ENCODE peak calls at places on chromosome 18, in four cellular contexts. N is effector memory CD4-positive, alpha-beta T cell; W is K562; V is left ventricle myocardium inferior. P is an unnamed sample.
A peak's percentile ranks its signal among the peaks of the same experiment; 100 is the strongest.

GRCh38 chr18:55328301-55328700 is 259.7 kb downstream of the TCF4 start:
- DNase-seq in N (no peak), W (no peak), V (no peak), P (no peak)

GRCh38 chr18:80253236-80253635 is 5.9 kb upstream of the PARD6G start:
- DNase-seq in N (no peak), V (no peak), W (no peak), P (no peak)

GRCh38 chr18:34929336-34929780 is 111.9 kb upstream of the MAPRE2 start:
- DNase-seq in N (no peak), W (no peak), V (no peak), P (no peak)

GRCh38 chr18:1150344-1150743 is 245.7 kb downstream of the ADCYAP1 start:
- DNase-seq in W (no peak), N (no peak), V (no peak), P (no peak)

GRCh38 chr18:48545690-48546365 is 7.0 kb downstream of the CTIF start:
- DNase-seq in W (peak; percentile 73), V (peak; percentile 61), N (no peak), P (no peak)

GRCh38 chr18:67417864-67418523 is 98.5 kb downstream of the DSEL start:
- DNase-seq in N (no peak), V (no peak), W (peak; percentile 4), P (peak; percentile 31)

GRCh38 chr18:66994790-66995189 is 390.9 kb upstream of the CDH19 start:
- DNase-seq in V (no peak), N (no peak), W (no peak), P (no peak)

GRCh38 chr18:39806519-39806918 is 2148.5 kb upstream of the PIK3C3 start:
- DNase-seq in V (no peak), N (no peak), W (no peak), P (no peak)

GRCh38 chr18:78967692-78968091 is 11.9 kb upstream of the SALL3 start:
- DNase-seq in N (no peak), W (no peak), V (no peak), P (no peak)

GRCh38 chr18:48161201-48161910 is 230.9 kb upstream of the SMAD2 start:
- DNase-seq in W (peak; percentile 85), N (peak; percentile 59), V (peak; percentile 84), P (peak; percentile 59)

GRCh38 chr18:35024965-35025364 is 16.2 kb upstream of the MAPRE2 start:
- DNase-seq in W (no peak), N (no peak), V (peak; percentile 56), P (no peak)

GRCh38 chr18:24986611-24987270 is 365.2 kb downstream of the ZNF521 start:
- DNase-seq in V (no peak), N (no peak), W (no peak), P (no peak)

GRCh38 chr18:49016648-49017539 is 66.1 kb upstream of the SMAD7 start:
- DNase-seq in W (peak; percentile 37), N (no peak), V (no peak), P (no peak)

GRCh38 chr18:58314284-58314683 is 270.3 kb downstream of the NEDD4L start:
- DNase-seq in N (no peak), W (peak; percentile 6), V (no peak), P (no peak)

GRCh38 chr18:404061-404460 is 96.4 kb downstream of the COLEC12 start:
- DNase-seq in N (no peak), W (no peak), V (no peak), P (no peak)

DNA sequence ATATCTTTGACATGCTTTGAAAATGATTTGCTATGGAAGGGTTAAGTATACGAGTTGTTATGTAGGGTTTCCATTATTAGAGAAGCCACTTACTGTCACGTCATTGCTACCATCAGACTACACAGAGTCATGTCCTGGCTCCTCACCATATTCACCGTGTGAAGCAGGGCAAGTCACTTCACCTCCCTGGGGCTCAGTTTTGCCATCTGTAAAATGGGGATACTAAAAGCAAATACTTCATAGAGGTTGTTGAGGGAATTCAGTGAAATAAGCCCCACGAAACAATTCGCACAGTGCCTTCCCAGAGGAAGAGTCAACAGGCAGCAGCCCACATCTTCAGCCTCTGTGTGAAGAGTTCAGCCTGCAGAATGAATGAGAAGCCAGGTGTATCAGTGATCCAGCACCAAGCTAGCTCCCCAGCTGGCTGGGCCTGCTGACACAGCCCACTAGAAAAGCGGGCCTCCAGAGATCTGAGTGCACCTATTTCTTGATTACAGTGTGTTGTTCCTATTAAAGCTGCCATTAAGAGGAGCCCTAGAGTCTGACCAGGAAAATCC is 3.4 kb downstream of the DIPK1C start:
- DNase-seq in W (no peak), V (no peak), N (no peak), P (no peak)
- H3K27ac ChIP-seq in W (no peak overlapping the region), V (peak overlapping the region; percentile 94), N (no peak overlapping the region), P (no peak overlapping the region)

DNA sequence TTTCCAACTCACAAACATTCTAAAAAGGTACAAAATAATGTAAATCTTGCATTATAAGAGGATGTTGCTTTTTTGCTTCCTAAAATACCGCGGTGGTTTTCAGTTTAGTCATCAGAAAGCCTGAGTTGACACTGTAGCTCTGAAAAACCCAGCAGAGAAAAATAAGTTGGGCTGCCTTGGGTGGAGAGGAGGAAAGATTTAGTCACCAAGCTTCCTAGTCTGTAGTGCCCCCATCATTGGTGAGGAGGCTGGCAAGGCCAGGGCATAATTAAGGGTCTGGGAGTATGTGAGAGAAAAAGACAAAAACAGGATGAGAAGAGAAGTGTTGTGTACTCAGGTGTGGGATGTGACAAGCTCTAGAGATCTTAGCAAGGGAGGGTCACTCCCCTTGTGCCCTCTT is 5.7 kb downstream of the PTPRM start:
- DNase-seq in N (no peak), W (no peak), V (no peak), P (no peak)
- H3K4me3 ChIP-seq in N (no peak overlapping the region), W (no peak overlapping the region), V (no peak overlapping the region), P (no peak overlapping the region)

GRCh38 chr18:45627204-45627526 is 11.9 kb downstream of the SLC14A2 start:
- DNase-seq in W (no peak), N (no peak), V (no peak), P (no peak)
- H3K27ac ChIP-seq in W (no peak overlapping the region), N (no peak overlapping the region), V (no peak overlapping the region), P (no peak overlapping the region)

DNA sequence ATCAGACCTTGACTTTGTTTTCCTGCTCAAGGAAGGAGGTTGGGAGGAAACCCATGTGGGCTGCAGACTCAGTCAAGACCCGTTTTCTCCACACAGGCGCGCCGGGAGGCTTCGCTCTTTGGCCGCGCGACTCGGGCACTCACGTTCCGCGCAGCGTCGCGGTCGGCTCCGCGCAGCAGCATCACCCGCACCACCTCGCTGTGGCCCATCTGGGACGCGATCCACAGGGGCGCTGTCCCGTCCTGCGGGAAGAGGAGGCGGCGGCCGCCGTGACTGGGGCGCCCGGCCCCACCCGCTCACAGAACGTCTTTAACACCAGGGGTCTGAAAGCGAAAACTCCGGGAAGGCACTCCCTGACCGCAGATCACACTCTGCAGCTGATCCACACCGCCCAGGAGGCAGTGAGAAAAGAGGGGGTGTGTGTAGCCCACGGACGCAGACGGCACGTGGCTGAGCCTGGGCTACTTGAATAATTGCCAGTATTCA is 33.1 kb upstream of the NPC1 start:
- DNase-seq in W (no peak), N (no peak), V (peak; percentile 21), P (peak; percentile 6)
- H3K4me3 ChIP-seq in W (no peak overlapping the region), N (peak overlapping the region; percentile 33), V (peak overlapping the region; percentile 67), P (no peak overlapping the region)

DNA sequence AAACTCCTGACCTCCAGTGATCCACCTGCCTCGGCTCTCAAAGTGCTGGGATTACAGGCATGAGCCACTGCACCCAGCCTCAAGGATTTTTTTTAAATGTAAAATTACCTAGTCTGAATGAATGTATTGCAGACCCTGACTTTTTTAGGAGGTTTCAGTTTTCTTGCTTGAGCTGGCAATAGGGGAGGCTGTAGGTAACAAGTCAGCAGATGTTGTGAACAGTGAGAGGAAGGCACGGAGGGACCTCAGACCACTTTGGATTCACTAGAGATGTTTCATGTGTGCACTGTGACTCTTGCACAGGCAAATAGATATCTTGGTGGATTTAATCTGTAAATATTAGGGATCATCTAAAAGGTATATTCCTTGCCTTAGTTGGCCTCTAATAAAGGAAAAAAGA is 6.4 kb downstream of the NDUFV2 start:
- DNase-seq in V (no peak), N (no peak), W (no peak), P (no peak)
- H3K27ac ChIP-seq in V (peak overlapping the region; percentile 9), N (peak overlapping the region; percentile 45), W (no peak overlapping the region), P (peak overlapping the region; percentile 82)

GRCh38 chr18:37764526-37764925 is 198.9 kb upstream of the CELF4 start:
- DNase-seq in W (no peak), N (no peak), V (no peak), P (no peak)
- H3K4me3 ChIP-seq in W (no peak overlapping the region), N (no peak overlapping the region), V (no peak overlapping the region), P (no peak overlapping the region)

GRCh38 chr18:61942072-61942471 is 49.3 kb upstream of the RNF152 start:
- DNase-seq in V (no peak), N (no peak), W (no peak), P (peak; percentile 13)
- H3K27ac ChIP-seq in V (no peak overlapping the region), N (no peak overlapping the region), W (no peak overlapping the region), P (no peak overlapping the region)

GRCh38 chr18:75111673-75112485 is 97.1 kb downstream of the PTGR3 start:
- DNase-seq in N (no peak), W (no peak), V (no peak), P (no peak)

GRCh38 chr18:75110311-75110710 is 98.6 kb downstream of the PTGR3 start:
- DNase-seq in V (no peak), N (no peak), W (no peak), P (no peak)

GRCh38 chr18:75112486-75113096 is 96.3 kb downstream of the PTGR3 start:
- DNase-seq in W (no peak), N (no peak), V (no peak), P (no peak)

GRCh38 chr18:75109819-75110218 is 99.1 kb downstream of the PTGR3 start:
- DNase-seq in N (no peak), V (no peak), W (no peak), P (no peak)

GRCh38 chr18:75110846-75111415 is 98.0 kb downstream of the PTGR3 start:
- DNase-seq in V (no peak), N (no peak), W (no peak), P (no peak)
- H3K4me3 ChIP-seq in V (no peak overlapping the region), N (no peak overlapping the region), W (no peak overlapping the region), P (no peak overlapping the region)

GRCh38 chr18:10123006-10123950 is 209.5 kb downstream of the VAPA start:
- DNase-seq in V (no peak), W (no peak), N (no peak), P (no peak)
- H3K27ac ChIP-seq in V (peak overlapping the region; percentile 76), W (no peak overlapping the region), N (no peak overlapping the region), P (no peak overlapping the region)